ENCODE peak calls at places on chromosomes 11 and 22, in six cellular contexts. T is GM12865, V is Calu3, Y is lower leg skin, I is choroid plexus epithelial cell, Q is transverse colon. H is an unnamed sample.
A peak's percentile ranks its signal among the peaks of the same experiment; 100 is the strongest.

GRCh38 chr11:85953491-85954143 is 98.4 kb downstream of the CCDC83 start:
- DNase-seq in T (no peak), V (no peak), Y (no peak), I (peak; percentile 78), Q (no peak), H (no peak)

GRCh38 chr22:26713823-26714449 is 56.5 kb downstream of the MIAT start:
- DNase-seq in T (no peak), V (no peak), Y (no peak), I (peak; percentile 81), Q (no peak), H (peak; percentile 75)

GRCh38 chr11:612961-613300 is 2.8 kb downstream of the IRF7 start:
- DNase-seq in T (no peak), V (no peak), Y (no peak), I (no peak), Q (no peak), H (no peak)

GRCh38 chr11:45919276-45919675 is 1.6 kb upstream of the PEX16 start:
- DNase-seq in T (no peak), V (no peak), Y (no peak), I (no peak), Q (no peak), H (no peak)

GRCh38 chr11:35515224-35515623 is 10.2 kb downstream of the PAMR1 start:
- DNase-seq in T (no peak), V (no peak), Y (no peak), I (peak; percentile 87), Q (no peak), H (peak; percentile 77)

GRCh38 chr11:83037877-83038276 is 33.8 kb downstream of the RAB30 start:
- DNase-seq in T (no peak), V (no peak), Y (no peak), I (no peak), Q (no peak), H (peak; percentile 38)

GRCh38 chr11:65262775-65263174 is 1.0 kb downstream of the POLA2 start:
- DNase-seq in T (peak; percentile 50), V (no peak), Y (no peak), I (no peak), Q (no peak), H (no peak)

GRCh38 chr11:71946144-71946571 is 17.3 kb downstream of the RNF121 start:
- DNase-seq in T (peak; percentile 23), V (no peak), Y (no peak), I (peak; percentile 61), Q (no peak), H (peak; percentile 55)

GRCh38 chr22:42343136-42343484 is 72.7 kb upstream of the TCF20 start:
- DNase-seq in T (no peak), V (no peak), Y (no peak), I (no peak), Q (no peak), H (no peak)

GRCh38 chr11:77819921-77820564 is 479 bp downstream of the RSF1 start:
- DNase-seq in T (peak; percentile 48), V (peak; percentile 46), Y (peak; percentile 42), I (peak; percentile 47), Q (peak; percentile 53), H (no peak)

GRCh38 chr11:122108192-122108799 is 7.7 kb downstream of the BLID start:
- DNase-seq in T (peak; percentile 54), V (peak; percentile 19), Y (no peak), I (peak; percentile 79), Q (no peak), H (peak; percentile 48)

GRCh38 chr11:35330156-35330889 is 89.0 kb downstream of the SLC1A2 start:
- DNase-seq in T (no peak), V (no peak), Y (no peak), I (no peak), Q (no peak), H (no peak)

GRCh38 chr11:26297179-26297970 is 34.6 kb upstream of the ANO3 start:
- DNase-seq in T (peak; percentile 64), V (peak; percentile 34), Y (peak; percentile 22), I (peak; percentile 90), Q (no peak), H (peak; percentile 50)

GRCh38 chr11:134489728-134490127 is 77.7 kb upstream of the B3GAT1 start:
- DNase-seq in T (no peak), V (no peak), Y (no peak), I (no peak), Q (no peak), H (no peak)

GRCh38 chr11:80104196-80104595 is 663.4 kb upstream of the TENM4 start:
- DNase-seq in T (no peak), V (no peak), Y (no peak), I (no peak), Q (no peak), H (no peak)

GRCh38 chr11:99200720-99201119 is 180.0 kb downstream of the CNTN5 start:
- DNase-seq in T (no peak), V (no peak), Y (no peak), I (no peak), Q (no peak), H (no peak)

GRCh38 chr22:41009222-41009948 is 58.2 kb downstream of the RBX1 start:
- DNase-seq in T (no peak), V (no peak), Y (no peak), I (peak; percentile 52), Q (no peak), H (peak; percentile 44)

GRCh38 chr11:104776501-104777170 is 121.6 kb downstream of the CASP12 start:
- DNase-seq in T (no peak), V (peak; percentile 4), Y (no peak), I (peak; percentile 26), Q (no peak), H (no peak)

GRCh38 chr11:606245-606644 is 9.5 kb downstream of the IRF7 start:
- DNase-seq in T (no peak), V (no peak), Y (no peak), I (peak; percentile 31), Q (no peak), H (no peak)

GRCh38 chr22:45216133-45217003 is 24.3 kb downstream of the KIAA0930 start:
- DNase-seq in T (no peak), V (no peak), Y (no peak), I (peak; percentile 67), Q (no peak), H (no peak)

GRCh38 chr11:59776210-59777066 is 21.3 kb downstream of the STX3 start:
- DNase-seq in T (no peak), V (peak; percentile 58), Y (no peak), I (peak; percentile 79), Q (no peak), H (peak; percentile 48)

GRCh38 chr22:26416670-26417270 is 12.3 kb upstream of the ASPHD2 start:
- DNase-seq in T (no peak), V (peak; percentile 17), Y (peak; percentile 19), I (peak; percentile 84), Q (no peak), H (peak; percentile 68)

GRCh38 chr11:43947003-43947500 is 4.6 kb downstream of the C11orf96 start:
- DNase-seq in T (peak; percentile 15), V (no peak), Y (no peak), I (peak; percentile 69), Q (no peak), H (peak; percentile 39)

GRCh38 chr11:47857485-47858168 is 9.5 kb upstream of the NUP160 start:
- DNase-seq in T (peak; percentile 62), V (no peak), Y (no peak), I (no peak), Q (no peak), H (no peak)

DNA sequence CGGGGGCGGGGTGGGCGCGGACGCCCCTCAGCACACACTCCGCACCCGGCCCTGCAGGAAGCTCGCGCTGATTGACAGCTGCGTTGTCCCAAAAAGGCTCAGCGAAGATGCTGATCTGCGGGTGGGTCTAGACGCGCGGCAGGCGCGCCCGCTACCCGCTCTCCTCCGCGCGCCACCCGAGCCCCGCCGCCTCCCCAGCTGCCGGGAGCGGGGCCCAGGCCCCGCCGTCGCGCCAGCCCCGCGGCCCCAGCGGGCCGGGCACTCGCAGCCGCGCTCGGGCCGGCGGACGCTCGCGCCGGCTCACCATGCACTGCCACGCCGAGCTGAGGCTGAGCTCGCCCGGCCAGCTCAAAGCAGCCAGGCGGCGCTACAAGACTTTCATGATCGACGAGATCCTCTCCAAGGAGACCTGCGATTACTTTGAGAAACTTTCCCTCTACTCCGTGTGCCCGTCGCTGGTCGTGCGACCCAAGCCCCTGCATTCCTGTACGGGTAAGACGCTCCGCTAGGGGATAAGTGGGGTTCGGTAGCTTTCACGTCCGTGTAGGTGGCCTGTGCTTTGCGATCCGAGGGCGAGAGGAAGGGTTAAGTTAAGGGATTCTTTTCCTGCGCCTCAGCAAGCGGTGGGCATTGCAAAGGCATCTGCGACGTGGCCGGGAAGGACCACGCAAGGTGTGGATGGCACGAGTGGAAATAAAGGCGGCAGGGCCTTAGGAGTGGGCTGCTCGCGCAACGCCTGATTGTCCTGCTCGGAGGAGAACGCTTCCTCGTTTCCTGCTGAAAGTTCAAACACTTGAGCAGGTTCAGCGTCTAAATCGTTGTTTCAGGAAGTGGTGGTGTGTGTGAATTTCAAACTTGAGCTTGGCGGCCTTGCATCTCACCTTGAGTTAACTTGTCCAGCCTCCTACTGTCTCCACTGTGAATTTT is at the start of gene BARX2:
- DNase-seq in T (no peak), V (no peak), Y (no peak), I (peak; percentile 83), Q (peak; percentile 79), H (peak; percentile 41)
- TF ChIP-seq CTCF in T (no peak), V (no peak), Y (no peak), I (peak; percentile 73), Q (peak; percentile 38), H (peak; percentile 66)

DNA sequence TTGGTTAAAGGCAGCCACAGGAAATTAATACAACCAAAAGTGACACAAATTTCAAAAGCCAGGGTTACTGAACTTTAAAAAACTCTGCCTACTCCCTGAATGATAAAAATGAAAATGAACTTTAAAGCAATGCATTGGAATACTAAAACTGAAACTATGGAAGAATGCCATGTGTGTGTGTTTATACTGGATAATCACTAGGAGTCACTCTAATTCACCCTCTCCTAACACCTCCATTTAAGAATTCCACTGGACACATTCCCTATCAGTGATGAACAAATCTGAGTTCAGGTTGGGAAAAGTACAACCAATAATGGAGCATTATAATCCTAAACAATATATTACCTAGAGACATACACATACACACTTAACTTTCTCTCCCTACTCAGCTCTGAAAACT is 27.5 kb upstream of the PLAAT3 start:
- DNase-seq in T (no peak), V (no peak), Y (no peak), I (peak; percentile 46), Q (no peak), H (peak; percentile 11)
- TF ChIP-seq CTCF in T (no peak), V (no peak), Y (no peak), I (peak; percentile 20), Q (no peak), H (peak; percentile 30)

GRCh38 chr11:32153747-32154146 is 62.9 kb downstream of the RCN1 start:
- DNase-seq in T (peak; percentile 73), V (no peak), Y (no peak), I (no peak), Q (no peak), H (no peak)
- TF ChIP-seq CTCF in T (no peak), V (no peak), Y (no peak), I (no peak), Q (no peak), H (no peak)

GRCh38 chr22:38973289-38974169 is 8.6 kb upstream of the APOBEC3B start:
- DNase-seq in T (peak; percentile 71), V (peak; percentile 53), Y (no peak), I (no peak), Q (peak; percentile 60), H (no peak)
- TF ChIP-seq CTCF in T (peak; percentile 97), V (peak; percentile 49), Y (no peak), I (no peak), Q (peak; percentile 77), H (peak; percentile 86)

H was measured in HFFc6.